ENCODE peak calls at places on chromosomes 11 and 22, in seven cellular contexts. C is K562, Y is HepG2, L is GM12878, B is GM12891, M is SK-N-SH, I is H1. A is an unnamed sample.

GRCh38 chr11:18720086-18720810 is 5.7 kb downstream of the IGSF22 start:
- DNase-seq in C (no peak), Y (no peak), L (no peak), B (no peak), M (no peak), I (no peak), A (no peak)

GRCh38 chr11:71165771-71166170 is 86.6 kb downstream of the SHANK2 start:
- DNase-seq in C (no peak), Y (no peak), L (no peak), B (no peak), M (no peak), I (no peak), A (no peak)

GRCh38 chr11:11786771-11787170 is 55.0 kb upstream of the USP47 start:
- DNase-seq in C (peak), Y (no peak), L (no peak), B (no peak), M (no peak), I (no peak), A (no peak)

GRCh38 chr11:111846640-111847039 is 24.7 kb downstream of the ALG9 start:
- DNase-seq in C (no peak), Y (no peak), L (no peak), B (no peak), M (no peak), I (no peak), A (no peak)

GRCh38 chr11:61540528-61540927 is 32.0 kb downstream of the LRRC10B start:
- DNase-seq in C (no peak), Y (no peak), L (no peak), B (no peak), M (peak), I (no peak), A (no peak)

GRCh38 chr11:62548545-62549335 is 2.1 kb upstream of the AHNAK start:
- DNase-seq in C (no peak), Y (peak), L (no peak), B (no peak), M (no peak), I (no peak), A (no peak)

GRCh38 chr11:10693509-10694071 is at the start of gene IRAG1:
- DNase-seq in C (no peak), Y (no peak), L (no peak), B (no peak), M (peak), I (no peak), A (no peak)

GRCh38 chr22:45531944-45532631 is 29.4 kb downstream of the FBLN1 start:
- DNase-seq in C (no peak), Y (no peak), L (no peak), B (no peak), M (peak), I (no peak), A (no peak)

DNA sequence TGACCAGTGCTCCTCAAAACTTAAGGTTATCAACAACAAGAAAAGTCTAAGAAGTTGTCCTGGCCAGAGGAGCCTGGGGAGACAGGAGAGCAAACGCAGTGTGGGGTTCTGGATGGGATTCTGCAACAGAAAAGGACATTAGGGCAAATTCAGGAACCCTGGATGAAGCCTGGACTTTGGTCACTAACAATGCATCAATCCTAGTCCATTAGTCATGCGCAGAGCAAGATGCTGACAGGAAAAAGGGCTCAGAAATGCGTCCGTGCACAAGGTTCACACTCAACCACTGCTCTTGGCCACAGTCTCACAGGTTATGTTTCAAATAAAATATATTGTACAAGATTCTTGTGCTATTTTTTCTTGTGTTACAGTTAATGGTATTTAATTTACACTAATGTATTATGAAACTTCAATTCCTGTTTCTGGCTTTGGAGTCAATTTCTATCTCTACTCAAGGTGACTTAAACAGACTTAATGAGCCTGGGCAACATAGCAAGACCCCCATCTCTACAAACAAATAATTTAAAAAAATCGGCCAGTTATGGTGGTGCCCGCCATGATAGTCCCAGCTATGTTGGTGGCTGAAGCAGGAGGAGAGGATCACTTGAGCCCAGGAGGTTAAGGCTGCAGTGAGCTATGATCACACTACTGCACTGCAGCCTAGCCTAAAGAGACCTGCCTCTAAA is 13.6 kb downstream of the GNB1L start:
- DNase-seq in C (no peak), Y (peak), L (no peak), B (no peak), M (no peak), I (no peak), A (no peak)
- TF ChIP-seq TAF1 in C (no peak), Y (no peak), L (no peak), B (no peak), M (no peak), I (no peak), A (no peak)

DNA sequence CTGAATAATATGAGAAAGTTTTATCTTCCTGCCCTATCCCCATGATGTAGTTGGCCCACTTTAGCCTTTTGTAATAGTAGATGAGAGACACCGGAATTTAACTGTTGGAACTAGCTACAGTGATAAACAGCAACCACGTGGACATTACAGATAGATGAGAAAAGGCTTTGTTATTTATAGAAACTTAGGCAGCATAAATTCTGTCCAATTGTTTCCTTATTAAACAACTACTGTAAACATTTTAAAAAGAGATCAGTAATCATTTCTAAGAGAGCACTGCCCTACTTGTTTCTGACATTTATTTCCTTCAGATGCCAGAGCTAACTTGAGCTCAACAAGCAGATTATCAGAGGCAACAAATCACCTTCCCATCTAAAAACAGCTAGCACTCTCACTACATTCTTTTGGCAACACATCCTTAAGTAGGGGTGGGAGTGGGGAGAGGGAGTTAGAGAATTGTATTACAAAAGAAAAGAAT is 63.1 kb downstream of the SOX6 start:
- DNase-seq in C (no peak), Y (no peak), L (no peak), B (no peak), M (no peak), I (no peak), A (no peak)
- TF ChIP-seq TAF1 in C (no peak), Y (no peak), L (no peak), B (no peak), M (no peak), I (no peak), A (no peak)

DNA sequence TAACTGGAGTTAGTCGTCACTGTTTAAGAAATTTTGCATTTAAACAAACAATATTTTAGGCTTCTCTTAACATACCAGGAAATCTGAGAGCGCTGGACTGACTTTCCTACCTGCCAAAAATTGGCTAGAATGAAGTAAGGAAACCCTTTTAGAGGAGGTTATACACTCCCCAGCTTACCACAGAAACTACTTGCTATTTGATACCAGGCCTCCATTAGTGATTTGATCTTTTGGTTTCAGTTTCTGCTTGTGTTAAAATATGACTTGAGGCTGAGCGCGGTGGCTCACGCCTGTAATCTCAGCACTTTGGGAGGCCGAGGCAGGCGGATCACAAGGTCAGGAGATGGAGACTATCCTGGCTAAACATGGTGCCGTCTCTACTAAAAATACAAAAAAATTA is 419.9 kb downstream of the LRRC4C start:
- DNase-seq in C (no peak), Y (no peak), L (no peak), B (no peak), M (no peak), I (no peak), A (no peak)
- TF ChIP-seq TAF1 in C (no peak), Y (no peak), L (no peak), B (no peak), M (no peak), I (no peak), A (no peak)

GRCh38 chr22:36872084-36872483 is 11.3 kb downstream of the NCF4 start:
- DNase-seq in C (no peak), Y (no peak), L (no peak), B (no peak), M (peak), I (no peak), A (no peak)

GRCh38 chr22:36872866-36873498 is 12.2 kb downstream of the NCF4 start:
- DNase-seq in C (no peak), Y (no peak), L (no peak), B (no peak), M (peak), I (no peak), A (no peak)

GRCh38 chr22:36874731-36875130 is 13.9 kb downstream of the NCF4 start:
- DNase-seq in C (no peak), Y (no peak), L (no peak), B (no peak), M (no peak), I (no peak), A (no peak)

GRCh38 chr22:36874309-36874696 is 13.5 kb downstream of the NCF4 start:
- DNase-seq in C (no peak), Y (no peak), L (no peak), B (no peak), M (no peak), I (no peak), A (no peak)

DNA sequence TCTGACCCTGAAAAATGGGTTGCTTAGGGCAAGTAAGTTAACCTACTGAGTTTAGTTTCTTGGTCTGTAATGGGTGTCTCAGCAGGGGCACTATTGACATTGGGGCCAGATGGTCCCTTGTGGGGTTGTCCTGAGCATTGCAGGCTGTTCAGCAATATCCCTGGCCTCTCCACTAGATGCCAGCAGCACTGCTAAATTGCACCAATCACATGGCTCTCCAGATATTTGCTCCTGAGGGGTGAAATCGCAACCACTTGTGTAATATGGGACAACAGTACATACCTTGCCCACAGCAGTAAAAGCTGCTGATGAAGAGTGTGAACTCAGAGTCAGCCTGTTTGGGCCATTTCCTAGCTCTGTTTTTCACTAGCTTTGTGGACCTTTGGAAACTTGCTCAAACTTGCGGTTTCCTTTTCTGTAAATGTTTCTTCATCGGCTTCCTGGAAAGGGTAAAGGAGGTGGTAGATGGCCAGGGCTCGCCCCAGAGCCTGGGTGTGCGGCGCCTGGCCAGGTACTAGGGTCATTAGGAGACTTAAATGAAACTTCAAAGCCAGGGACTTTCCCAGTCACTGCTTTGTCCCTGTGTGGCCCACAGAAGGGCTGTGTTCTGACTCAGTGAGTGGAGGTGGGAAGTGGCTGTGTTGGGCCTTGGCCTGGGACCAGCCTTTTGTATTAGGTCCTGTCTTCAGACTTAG is 13.0 kb downstream of the NCF4 start:
- DNase-seq in C (peak), Y (peak), L (peak), B (peak), M (peak), I (no peak), A (peak)
- TF ChIP-seq TAF1 in C (no peak), Y (no peak), L (no peak), B (peak), M (no peak), I (no peak), A (no peak)

DNA sequence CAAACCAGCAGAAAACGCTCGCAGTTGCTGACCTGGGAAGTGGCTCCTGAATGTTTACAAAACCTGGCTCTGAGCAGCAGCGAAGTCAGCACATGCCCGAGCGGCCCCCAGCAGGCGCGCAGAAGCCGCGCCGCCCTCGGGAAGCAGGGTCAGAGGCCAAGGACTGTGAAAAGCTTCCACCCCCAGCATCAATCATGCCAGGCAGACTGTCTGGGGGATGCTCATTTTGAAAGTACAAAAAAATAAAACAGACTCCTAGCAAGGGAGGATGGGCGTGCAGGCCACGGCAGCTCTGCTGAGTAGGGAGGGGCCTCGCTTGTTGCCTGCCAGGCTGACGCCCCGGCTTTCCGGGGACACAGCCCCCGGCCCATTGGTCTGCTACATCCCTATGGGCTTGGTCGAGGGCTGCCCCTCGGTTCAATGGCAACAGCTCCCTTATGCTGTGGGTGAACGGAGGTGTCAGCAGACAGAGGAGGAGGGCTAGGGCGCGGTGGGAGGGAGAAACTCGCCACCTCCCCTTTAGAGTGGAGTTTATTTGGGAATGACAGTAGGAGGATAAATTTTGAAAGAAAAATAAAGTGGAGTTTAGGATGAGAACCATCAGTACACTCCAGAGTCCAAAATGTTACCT is 37.7 kb upstream of the GNB1L start:
- DNase-seq in C (peak), Y (peak), L (no peak), B (peak), M (peak), I (no peak), A (peak)
- TF ChIP-seq TAF1 in C (no peak), Y (no peak), L (no peak), B (no peak), M (no peak), I (no peak), A (no peak)

DNA sequence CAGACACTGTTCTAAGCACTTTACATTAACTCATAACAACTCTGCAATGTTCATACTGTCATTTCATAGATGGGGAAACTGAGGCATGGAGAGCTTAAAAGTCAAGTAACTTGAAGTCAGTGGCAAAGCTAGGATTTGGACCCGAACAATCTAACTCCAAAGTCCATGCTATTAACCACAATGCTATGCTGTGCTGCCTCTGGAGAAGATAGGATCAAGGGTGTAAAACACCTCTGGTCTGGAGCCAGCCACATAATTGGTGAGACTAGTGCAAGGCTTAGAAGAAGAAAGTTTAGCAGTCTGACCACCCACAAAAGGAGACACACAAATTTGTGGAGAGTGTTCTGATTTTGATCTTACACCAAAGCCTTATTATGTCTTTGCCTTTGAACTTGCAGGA is 43.7 kb downstream of the ARFGAP2 start:
- DNase-seq in C (no peak), Y (no peak), L (no peak), B (no peak), M (no peak), I (no peak), A (no peak)
- TF ChIP-seq TAF1 in C (no peak), Y (no peak), L (no peak), B (no peak), M (no peak), I (no peak), A (no peak)

GRCh38 chr22:38346506-38346905 is 29.3 kb upstream of the CSNK1E start:
- DNase-seq in C (no peak), Y (no peak), L (no peak), B (no peak), M (no peak), I (no peak), A (no peak)
- TF ChIP-seq TAF1 in C (no peak), Y (no peak), L (no peak), B (no peak), M (no peak), I (no peak), A (no peak)